ENCODE peak calls at places on chromosomes 4 and X, in ten cellular contexts. T is keratinocyte, J is SK-N-SH, C is fibroblast of lung, K is OCI-LY7, M is mammary epithelial cell, H is IMR-90, P is GM23248, Y is PC-3, U is GM12878. D is an unnamed sample.

GRCh38 chr4:139641218-139641617 is 24.4 kb upstream of the MGST2 start:
- DNase-seq in T (no peak), J (no peak), C (peak), K (no peak), M (no peak), H (peak), P (peak), Y (peak), U (no peak), D (no peak)

GRCh38 chrX:123340691-123341090 is 156.6 kb downstream of the GRIA3 start:
- DNase-seq in T (no peak), J (no peak), C (no peak), K (no peak), M (no peak), H (no peak), P (peak), Y (no peak), U (no peak), D (no peak)

GRCh38 chr4:106264331-106264728 is 51.7 kb downstream of the TBCK start:
- DNase-seq in T (peak), J (no peak), C (peak), K (no peak), M (no peak), H (peak), P (no peak), Y (no peak), U (no peak), D (no peak)

GRCh38 chr4:169540774-169541173 is 71.6 kb downstream of the NEK1 start:
- DNase-seq in T (no peak), J (no peak), C (peak), K (no peak), M (no peak), H (peak), P (peak), Y (no peak), U (no peak), D (no peak)

GRCh38 chrX:131789664-131790063 is 233.4 kb upstream of the STK26 start:
- DNase-seq in T (no peak), J (no peak), C (no peak), K (no peak), M (no peak), H (no peak), P (no peak), Y (no peak), U (no peak), D (peak)

GRCh38 chr4:154589296-154590197 is 995 bp downstream of the FGA start:
- DNase-seq in T (no peak), J (no peak), C (no peak), K (no peak), M (no peak), H (no peak), P (no peak), Y (no peak), U (no peak), D (no peak)

GRCh38 chr4:159105761-159106243 is 2.9 kb downstream of the RAPGEF2 start:
- DNase-seq in T (no peak), J (no peak), C (peak), K (no peak), M (peak), H (peak), P (peak), Y (peak), U (peak), D (no peak)

GRCh38 chr4:25313194-25313895 is 771 bp downstream of the ZCCHC4 start:
- DNase-seq in T (no peak), J (no peak), C (no peak), K (no peak), M (no peak), H (no peak), P (peak), Y (peak), U (no peak), D (peak)

GRCh38 chr4:145177511-145177905 is 2.9 kb downstream of the OTUD4 start:
- DNase-seq in T (no peak), J (no peak), C (peak), K (no peak), M (peak), H (peak), P (peak), Y (peak), U (no peak), D (no peak)

GRCh38 chr4:158013858-158014257 is 159.0 kb downstream of the GASK1B start:
- DNase-seq in T (no peak), J (no peak), C (peak), K (no peak), M (peak), H (peak), P (peak), Y (peak), U (no peak), D (no peak)

GRCh38 chr4:10619220-10619619 is 65.3 kb downstream of the CLNK start:
- DNase-seq in T (no peak), J (no peak), C (peak), K (no peak), M (peak), H (peak), P (no peak), Y (peak), U (no peak), D (no peak)

GRCh38 chr4:159390648-159391047 is 287.8 kb downstream of the RAPGEF2 start:
- DNase-seq in T (peak), J (no peak), C (peak), K (no peak), M (peak), H (peak), P (peak), Y (peak), U (no peak), D (no peak)

GRCh38 chrX:136909119-136909705 is 28.7 kb upstream of the RBMX start:
- DNase-seq in T (no peak), J (peak), C (peak), K (peak), M (peak), H (peak), P (peak), Y (peak), U (peak), D (peak)

GRCh38 chr4:71261633-71262121 is 77.1 kb upstream of the SLC4A4 start:
- DNase-seq in T (no peak), J (no peak), C (peak), K (no peak), M (no peak), H (peak), P (no peak), Y (peak), U (peak), D (no peak)

GRCh38 chr4:11898796-11899195 is 470.1 kb upstream of the HS3ST1 start:
- DNase-seq in T (no peak), J (no peak), C (no peak), K (no peak), M (no peak), H (no peak), P (no peak), Y (no peak), U (no peak), D (no peak)

GRCh38 chr4:143346208-143346607 is 9.5 kb downstream of the GAB1 start:
- DNase-seq in T (peak), J (no peak), C (no peak), K (no peak), M (peak), H (no peak), P (no peak), Y (peak), U (no peak), D (no peak)

GRCh38 chr4:153962311-153963039 is 173.6 kb upstream of the SFRP2 start:
- DNase-seq in T (no peak), J (no peak), C (no peak), K (no peak), M (no peak), H (no peak), P (no peak), Y (no peak), U (no peak), D (no peak)

GRCh38 chr4:2009651-2010233 is 968 bp upstream of the NELFA start:
- DNase-seq in T (no peak), J (peak), C (peak), K (peak), M (peak), H (peak), P (peak), Y (peak), U (no peak), D (peak)

GRCh38 chr4:48047421-48047844 is 30.9 kb downstream of the NIPAL1 start:
- DNase-seq in T (no peak), J (no peak), C (no peak), K (peak), M (no peak), H (no peak), P (no peak), Y (no peak), U (peak), D (peak)

GRCh38 chr4:32207456-32207855 is 1487.3 kb downstream of the PCDH7 start:
- DNase-seq in T (no peak), J (no peak), C (peak), K (no peak), M (peak), H (no peak), P (no peak), Y (peak), U (no peak), D (no peak)

GRCh38 chr4:148800943-148801342 is 358.7 kb upstream of the NR3C2 start:
- DNase-seq in T (no peak), J (no peak), C (no peak), K (no peak), M (no peak), H (no peak), P (no peak), Y (no peak), U (no peak), D (no peak)

GRCh38 chr4:3013839-3014350 is 50.5 kb downstream of the GRK4 start:
- DNase-seq in T (no peak), J (no peak), C (no peak), K (no peak), M (no peak), H (no peak), P (no peak), Y (no peak), U (peak), D (no peak)

GRCh38 chr4:30116401-30116800 is 603.8 kb upstream of the PCDH7 start:
- DNase-seq in T (no peak), J (no peak), C (peak), K (no peak), M (no peak), H (no peak), P (no peak), Y (no peak), U (no peak), D (no peak)

GRCh38 chr4:123587983-123588494 is 191.4 kb downstream of the SPRY1 start:
- DNase-seq in T (no peak), J (peak), C (peak), K (no peak), M (peak), H (peak), P (peak), Y (peak), U (no peak), D (no peak)

GRCh38 chr4:107255114-107255513 is 219.0 kb upstream of the DKK2 start:
- DNase-seq in T (no peak), J (no peak), C (no peak), K (no peak), M (no peak), H (no peak), P (peak), Y (no peak), U (no peak), D (no peak)

GRCh38 chr4:24278693-24279092 is 305.7 kb downstream of the DHX15 start:
- DNase-seq in T (no peak), J (no peak), C (peak), K (no peak), M (no peak), H (peak), P (no peak), Y (no peak), U (no peak), D (no peak)

GRCh38 chr4:45063166-45063565 is 336.8 kb upstream of the GNPDA2 start:
- DNase-seq in T (no peak), J (no peak), C (no peak), K (no peak), M (no peak), H (no peak), P (no peak), Y (no peak), U (no peak), D (no peak)

GRCh38 chrX:102155806-102156179 is at the start of gene BEX5:
- DNase-seq in T (no peak), J (peak), C (no peak), K (no peak), M (no peak), H (no peak), P (peak), Y (peak), U (no peak), D (peak)

GRCh38 chr4:102503831-102504786 is 3.0 kb downstream of the NFKB1 start:
- DNase-seq in T (no peak), J (no peak), C (no peak), K (peak), M (no peak), H (no peak), P (no peak), Y (peak), U (no peak), D (no peak)

GRCh38 chr4:17502764-17503163 is 9.1 kb downstream of the QDPR start:
- DNase-seq in T (peak), J (no peak), C (peak), K (no peak), M (peak), H (peak), P (no peak), Y (peak), U (no peak), D (no peak)

GRCh38 chr4:139599076-139599475 is 43.1 kb upstream of the SETD7 start:
- DNase-seq in T (no peak), J (no peak), C (no peak), K (no peak), M (no peak), H (no peak), P (peak), Y (peak), U (no peak), D (no peak)

GRCh38 chr4:173403051-173403450 is 4.1 kb upstream of the SCRG1 start:
- DNase-seq in T (no peak), J (no peak), C (peak), K (no peak), M (peak), H (peak), P (peak), Y (no peak), U (no peak), D (no peak)

GRCh38 chr4:173391691-173392090 is 7.2 kb downstream of the SCRG1 start:
- DNase-seq in T (no peak), J (no peak), C (no peak), K (no peak), M (no peak), H (no peak), P (no peak), Y (no peak), U (no peak), D (no peak)

GRCh38 chr4:173398251-173398650 is 665 bp downstream of the SCRG1 start:
- DNase-seq in T (no peak), J (no peak), C (no peak), K (no peak), M (no peak), H (no peak), P (peak), Y (no peak), U (no peak), D (no peak)

GRCh38 chr4:173399016-173399415 is at the start of gene SCRG1:
- DNase-seq in T (no peak), J (no peak), C (no peak), K (no peak), M (no peak), H (peak), P (no peak), Y (no peak), U (no peak), D (no peak)

DNA sequence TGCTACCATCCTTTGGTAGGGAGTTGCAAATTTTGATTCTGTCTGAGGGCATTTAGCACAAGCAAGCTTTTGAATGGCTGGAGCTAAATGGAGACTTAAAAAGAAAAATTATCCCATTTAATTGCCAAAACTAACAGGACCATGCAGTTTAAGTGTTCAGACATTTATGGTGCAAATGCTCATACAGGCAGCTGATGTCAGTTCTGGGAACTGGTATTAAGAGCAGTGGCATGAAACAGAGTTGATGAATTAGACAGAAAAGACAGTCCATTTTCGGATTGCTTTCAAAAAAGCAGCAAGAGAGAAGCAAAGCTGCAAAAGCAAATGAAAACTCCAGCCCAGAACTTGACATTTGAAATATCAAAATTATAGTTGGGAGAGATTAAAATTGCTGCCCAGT is 1.3 kb downstream of the SCRG1 start:
- DNase-seq in T (no peak), J (no peak), C (no peak), K (no peak), M (no peak), H (no peak), P (no peak), Y (no peak), U (no peak), D (no peak)
- H2AFZ ChIP-seq in T (no peak), J (peak), C (no peak), K (no peak), M (no peak), H (no peak), P (peak), Y (no peak), U (no peak), D (no peak)

DNA sequence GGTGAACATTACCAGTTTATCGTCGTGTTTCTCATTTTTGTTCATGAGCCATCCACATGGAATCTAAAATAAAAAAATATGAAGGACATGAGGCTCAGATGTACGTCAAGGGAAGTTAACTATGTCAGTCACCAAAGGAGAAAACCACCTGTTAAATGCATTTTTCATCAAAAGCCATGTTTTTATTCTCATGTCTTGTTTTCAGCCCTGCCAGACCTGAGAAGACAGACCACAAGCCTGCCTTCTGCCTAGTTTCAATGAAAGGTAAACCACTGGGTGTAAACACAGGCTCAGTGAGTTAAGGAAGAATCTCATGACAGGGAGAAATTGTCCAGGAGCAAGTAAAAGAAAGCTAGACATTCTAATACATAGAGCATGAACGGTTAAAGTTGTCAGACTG is 52.3 kb upstream of the TNIP3 start:
- DNase-seq in T (no peak), J (no peak), C (no peak), K (no peak), M (no peak), H (no peak), P (no peak), Y (no peak), U (no peak), D (no peak)
- H3K4me3 ChIP-seq in T (no peak), J (no peak), C (no peak), K (no peak), M (no peak), H (no peak), P (no peak), Y (no peak), U (no peak), D (no peak)

GRCh38 chrX:133191739-133192039 is 26.5 kb downstream of the TFDP3 start:
- DNase-seq in T (no peak), J (no peak), C (no peak), K (no peak), M (peak), H (no peak), P (no peak), Y (peak), U (no peak), D (no peak)
- H2AFZ ChIP-seq in T (no peak), J (no peak), C (no peak), K (no peak), M (peak), H (no peak), P (no peak), Y (peak), U (no peak), D (no peak)

DNA sequence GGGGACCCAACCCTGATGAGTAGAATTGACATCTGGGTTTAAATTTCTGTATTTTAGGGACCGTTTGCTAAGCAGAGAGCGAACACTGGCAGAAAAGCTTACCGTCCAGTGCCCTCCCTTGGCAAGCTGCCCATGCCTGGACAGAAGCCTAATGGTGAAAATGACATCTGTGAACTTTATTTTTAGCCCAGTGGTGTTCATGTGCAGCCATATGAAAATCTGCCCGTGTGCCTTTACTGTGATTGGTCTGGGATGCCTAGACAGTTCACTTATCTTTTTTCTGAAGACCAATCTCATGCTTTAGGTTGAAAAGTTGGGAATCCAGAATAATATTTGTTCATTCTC is 1.1 kb downstream of the STBD1 start:
- DNase-seq in T (no peak), J (peak), C (no peak), K (no peak), M (no peak), H (no peak), P (peak), Y (no peak), U (no peak), D (peak)
- H3K4me3 ChIP-seq in T (peak), J (peak), C (peak), K (no peak), M (peak), H (peak), P (peak), Y (peak), U (no peak), D (peak)

D was measured in MM.1S.